ENCODE peak calls at places on chromosomes 2 and 18, in four cellular contexts. Q is lung, J is aorta, A is GM23248. B is an unnamed sample.

GRCh38 chr18:40179647-40180175 is 1775.3 kb upstream of the PIK3C3 start:
- DNase-seq in J (no peak), A (peak; percentile 1), Q (no peak), B (no peak)

GRCh38 chr2:124911560-124911959 is 886.5 kb downstream of the CNTNAP5 start:
- DNase-seq in J (no peak), A (no peak), Q (no peak), B (no peak)

GRCh38 chr2:192195548-192196418 is 1.1 kb upstream of the TMEFF2 start:
- DNase-seq in J (peak; percentile 72), A (peak; percentile 65), Q (no peak), B (peak; percentile 50)

GRCh38 chr2:143161982-143162837 is 33.0 kb downstream of the ARHGAP15 start:
- DNase-seq in J (no peak), A (peak; percentile 53), Q (no peak), B (peak; percentile 11)

GRCh38 chr2:152122161-152122560 is 23.3 kb upstream of the CACNB4 start:
- DNase-seq in A (no peak), Q (no peak), J (no peak), B (no peak)

GRCh38 chr2:241678784-241679540 is 7.7 kb downstream of the DTYMK start:
- DNase-seq in Q (no peak), J (no peak), A (no peak), B (peak; percentile 19)

GRCh38 chr2:98901702-98902101 is 34.3 kb downstream of the CRACDL start:
- DNase-seq in Q (peak; percentile 27), A (no peak), J (no peak), B (no peak)

GRCh38 chr2:169354244-169354643 is 8.1 kb downstream of the LRP2 start:
- DNase-seq in Q (no peak), J (no peak), A (no peak), B (no peak)

GRCh38 chr2:222670191-222671038 is 1.0 kb upstream of the MOGAT1 start:
- DNase-seq in Q (no peak), J (no peak), A (no peak), B (no peak)

GRCh38 chr2:59776726-59777008 is 776.8 kb downstream of the BCL11A start:
- DNase-seq in Q (no peak), A (no peak), J (no peak), B (no peak)

GRCh38 chr18:34807106-34807796 is 97.2 kb downstream of the DTNA start:
- DNase-seq in J (no peak), Q (no peak), A (no peak), B (no peak)
- H3K27ac ChIP-seq in J (peak overlapping the region; percentile 51), Q (no peak overlapping the region), A (no peak overlapping the region), B (no peak overlapping the region)

DNA sequence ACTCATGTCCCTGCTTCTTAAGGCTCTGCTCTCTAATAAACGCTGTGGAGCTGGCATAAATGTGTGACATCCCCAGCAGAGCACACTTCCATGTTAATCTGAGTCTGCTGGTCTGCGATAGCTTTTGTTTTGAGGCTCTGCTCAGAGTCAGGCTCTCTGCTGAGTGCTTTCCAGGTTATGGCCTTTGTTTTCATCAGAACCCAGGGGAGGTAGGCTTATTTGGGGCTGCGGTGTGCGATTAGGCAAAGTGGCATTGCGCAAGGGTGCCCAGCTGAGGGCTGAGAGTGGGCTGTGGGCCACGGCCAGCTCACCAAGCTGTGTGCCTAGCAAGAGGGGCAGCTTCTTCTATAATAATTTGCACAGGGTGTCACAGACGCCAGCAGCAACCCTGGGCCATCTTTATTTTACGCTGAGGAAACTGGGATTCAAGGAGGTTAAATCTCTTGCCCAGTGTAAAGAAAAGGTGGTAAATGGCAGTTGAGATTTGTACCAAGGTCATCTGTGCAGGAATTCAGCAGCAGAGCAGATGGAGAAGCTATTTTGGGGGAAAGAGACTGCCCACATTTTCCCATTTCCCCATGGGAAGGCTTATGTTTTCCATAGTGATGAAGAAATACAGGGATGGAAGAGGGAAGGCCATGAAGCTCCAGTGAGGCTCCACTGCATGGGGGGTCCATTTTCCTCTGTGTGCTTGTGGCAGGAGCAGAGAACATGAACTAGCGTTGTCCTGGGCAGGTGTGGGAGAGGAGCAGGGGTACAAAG is 25.7 kb downstream of the MRPL33 start:
- DNase-seq in A (no peak), Q (no peak), J (no peak), B (no peak)
- H3K4me1 ChIP-seq in A (peaks cover 57% of the 10 kb centered on the region), Q (peaks cover 33% of the 10 kb centered on the region), J (peaks cover 6% of the 10 kb centered on the region), B (peaks cover 31% of the 10 kb centered on the region)

DNA sequence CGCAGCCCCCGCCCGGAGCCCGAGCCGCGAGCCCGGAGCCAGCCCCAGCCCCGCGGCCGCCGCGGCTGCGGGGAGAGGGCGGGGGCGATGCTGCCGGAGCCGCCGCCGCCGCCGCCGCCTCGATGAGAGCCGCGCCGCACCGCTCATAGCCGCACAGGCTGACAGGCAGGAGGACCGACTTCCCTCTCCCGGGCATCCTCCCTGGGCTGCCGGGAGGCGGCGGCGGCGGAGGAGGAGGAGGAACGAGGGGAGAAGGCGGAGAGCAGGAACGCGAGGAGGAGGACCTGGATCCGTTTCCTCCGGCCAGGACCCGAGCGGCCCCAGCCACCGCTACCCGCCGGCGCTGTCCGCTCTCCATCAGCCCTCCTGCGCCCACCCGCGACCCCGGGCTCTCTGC is 370 bp downstream of the KLHL29 start:
- DNase-seq in A (peak; percentile 80), Q (no peak), J (peak; percentile 83), B (peak; percentile 78)
- H3K27ac ChIP-seq in A (peak overlapping the region; percentile 44), Q (no peak overlapping the region), J (peak overlapping the region; percentile 23), B (no peak overlapping the region)

GRCh38 chr2:219214141-219214540 is 4.6 kb downstream of the ABCB6 start:
- DNase-seq in Q (no peak), J (no peak), A (no peak), B (no peak)
- H3K4me1 ChIP-seq in Q (no peaks in the 10 kb centered on the region), J (no peaks in the 10 kb centered on the region), A (peaks cover 12% of the 10 kb centered on the region), B (no peaks in the 10 kb centered on the region)